ENCODE peak calls at places on chromosomes 1 and 21, in five cellular contexts. Y, C, N, S and U are unnamed samples.

GRCh38 chr1:149978547-149979023 is 31.9 kb downstream of the OTUD7B start:
- DNase-seq in Y (no peak), N (no peak), S (no peak), C (no peak), U (no peak)

GRCh38 chr21:44506279-44507255 is 33.4 kb downstream of the KRTAP10-1 start:
- DNase-seq in N (peak), Y (no peak), C (no peak), S (no peak), U (no peak)

GRCh38 chr1:233843523-233844204 is 60.8 kb upstream of the SLC35F3 start:
- DNase-seq in C (no peak), S (no peak), N (no peak), Y (no peak), U (no peak)

GRCh38 chr1:228043281-228043845 is 36.6 kb downstream of the WNT3A start:
- DNase-seq in S (peak), N (no peak), Y (no peak), C (no peak), U (no peak)

GRCh38 chr1:101308001-101308659 is 71.3 kb downstream of the S1PR1 start:
- DNase-seq in Y (no peak), C (no peak), N (no peak), S (no peak), U (peak)

GRCh38 chr1:82829527-82829926 is 1028.8 kb downstream of the ADGRL2 start:
- DNase-seq in Y (no peak), N (no peak), S (no peak), C (no peak), U (no peak)

GRCh38 chr1:9196129-9197040 is 38.2 kb upstream of the H6PD start:
- DNase-seq in Y (peak), C (peak), S (peak), N (peak), U (peak)

GRCh38 chr1:45953934-45954333 is 150.5 kb downstream of the MAST2 start:
- DNase-seq in C (no peak), S (no peak), N (no peak), Y (no peak), U (no peak)

GRCh38 chr1:3625151-3625907 is 514 bp downstream of the TPRG1L start:
- DNase-seq in S (peak), C (no peak), N (peak), Y (no peak), U (no peak)

GRCh38 chr21:16196521-16197208 is 466.9 kb downstream of the USP25 start:
- DNase-seq in Y (no peak), N (no peak), C (no peak), S (no peak), U (no peak)

GRCh38 chr1:150235436-150235851 is 468 bp downstream of the ANP32E start:
- DNase-seq in N (no peak), S (no peak), C (no peak), Y (no peak), U (peak)

GRCh38 chr1:2132222-2133038 is 62.1 kb downstream of the FAAP20 start:
- DNase-seq in Y (peak), S (no peak), C (no peak), N (peak), U (no peak)

GRCh38 chr1:157878059-157878458 is 36.5 kb upstream of the CD5L start:
- DNase-seq in S (no peak), C (no peak), N (no peak), Y (peak), U (no peak)

GRCh38 chr1:228272331-228272791 is 64.5 kb downstream of the OBSCN start:
- DNase-seq in C (no peak), N (no peak), Y (no peak), S (peak), U (no peak)

GRCh38 chr1:226577401-226578180 is 29.0 kb downstream of the STUM start:
- DNase-seq in Y (no peak), N (no peak), S (no peak), C (no peak), U (no peak)

GRCh38 chr21:28142692-28143091 is 850.0 kb downstream of the LTN1 start:
- DNase-seq in S (no peak), C (no peak), Y (no peak), N (no peak), U (no peak)

GRCh38 chr1:59077739-59078503 is 219.0 kb upstream of the FGGY start:
- DNase-seq in Y (peak), C (no peak), S (no peak), N (no peak), U (no peak)

GRCh38 chr1:112954059-112954458 is 1.9 kb downstream of the SLC16A1 start:
- DNase-seq in S (no peak), N (no peak), Y (no peak), C (no peak), U (no peak)

GRCh38 chr1:235199441-235199840 is 38.4 kb upstream of the RBM34 start:
- DNase-seq in C (no peak), S (no peak), N (no peak), Y (no peak), U (no peak)

GRCh38 chr1:178137238-178137637 is 43.3 kb downstream of the RASAL2 start:
- DNase-seq in S (no peak), C (no peak), Y (no peak), N (no peak), U (no peak)

GRCh38 chr1:246564839-246565750 is 966 bp downstream of the TFB2M start:
- DNase-seq in N (no peak), S (no peak), Y (no peak), C (no peak), U (no peak)

GRCh38 chr1:97340951-97341350 is 579.9 kb downstream of the DPYD start:
- DNase-seq in Y (no peak), N (no peak), S (no peak), C (no peak), U (no peak)

GRCh38 chr1:33527934-33528333 is 55.5 kb downstream of the ZSCAN20 start:
- DNase-seq in N (no peak), S (no peak), Y (no peak), C (no peak), U (no peak)

GRCh38 chr1:113057006-113057405 is 16.0 kb upstream of the LRIG2 start:
- DNase-seq in N (no peak), C (no peak), S (no peak), Y (no peak), U (no peak)

GRCh38 chr1:6962956-6963915 is 178.0 kb downstream of the CAMTA1 start:
- DNase-seq in Y (peak), C (peak), S (no peak), N (peak), U (peak)

GRCh38 chr1:227395391-227396028 is 77.2 kb upstream of the CDC42BPA start:
- DNase-seq in S (no peak), Y (no peak), C (no peak), N (no peak), U (no peak)

GRCh38 chr21:41776778-41777177 is 9.9 kb upstream of the RIPK4 start:
- DNase-seq in Y (no peak), N (no peak), S (no peak), C (no peak), U (no peak)